ENCODE peak calls at places on chromosomes 5 and 9, in four cellular contexts. One of them, this sample, is unnamed. For H3K36me3, the result is how much of the 10 kb centered on the place peaks cover.

GRCh38 chr9:118570076-118570475 is 799.2 kb downstream of the BRINP1 start:
- DNase-seq in heart right ventricle: no peak
- DNase-seq in keratinocyte: no peak
- DNase-seq in mucosa of descending colon: no peak
- DNase-seq in this sample: no peak

GRCh38 chr5:74123928-74124327 is 497.9 kb downstream of the ARHGEF28 start:
- DNase-seq in keratinocyte: no peak
- DNase-seq in mucosa of descending colon: no peak
- DNase-seq in heart right ventricle: no peak
- DNase-seq in this sample: no peak

GRCh38 chr9:83920469-83920941 is 727 bp downstream of the KIF27 start:
- DNase-seq in keratinocyte: no peak
- DNase-seq in heart right ventricle: no peak
- DNase-seq in mucosa of descending colon: no peak
- DNase-seq in this sample: no peak

GRCh38 chr5:67104859-67105258 is 91.7 kb downstream of the CD180 start:
- DNase-seq in heart right ventricle: no peak
- DNase-seq in mucosa of descending colon: no peak
- DNase-seq in keratinocyte: no peak
- DNase-seq in this sample: no peak

GRCh38 chr5:91225848-91226686 is 157.1 kb downstream of the ARRDC3 start:
- DNase-seq in keratinocyte: no peak
- DNase-seq in heart right ventricle: no peak
- DNase-seq in mucosa of descending colon: no peak
- DNase-seq in this sample: no peak

GRCh38 chr9:33861917-33862453 is 45.0 kb downstream of the UBE2R2 start:
- DNase-seq in keratinocyte: no peak
- DNase-seq in mucosa of descending colon: peak
- DNase-seq in heart right ventricle: no peak
- DNase-seq in this sample: no peak

GRCh38 chr9:129866373-129867137 is 31.3 kb downstream of the USP20 start:
- DNase-seq in keratinocyte: no peak
- DNase-seq in heart right ventricle: no peak
- DNase-seq in mucosa of descending colon: no peak
- DNase-seq in this sample: no peak

GRCh38 chr5:66596791-66597757 is 881 bp downstream of the MAST4 start:
- DNase-seq in mucosa of descending colon: peak
- DNase-seq in keratinocyte: no peak
- DNase-seq in heart right ventricle: peak
- DNase-seq in this sample: no peak

GRCh38 chr9:89349607-89350006 is 31.3 kb downstream of the SECISBP2 start:
- DNase-seq in heart right ventricle: no peak
- DNase-seq in keratinocyte: no peak
- DNase-seq in mucosa of descending colon: no peak
- DNase-seq in this sample: no peak

GRCh38 chr9:135864447-135865049 is 42.8 kb downstream of the CAMSAP1 start:
- DNase-seq in keratinocyte: no peak
- DNase-seq in mucosa of descending colon: no peak
- DNase-seq in heart right ventricle: peak
- DNase-seq in this sample: no peak

GRCh38 chr9:107213561-107214028 is 69.5 kb upstream of the RAD23B start:
- DNase-seq in keratinocyte: peak
- DNase-seq in heart right ventricle: no peak
- DNase-seq in mucosa of descending colon: no peak
- DNase-seq in this sample: peak

GRCh38 chr5:150217041-150217440 is 27.2 kb downstream of the SLC6A7 start:
- DNase-seq in mucosa of descending colon: no peak
- DNase-seq in keratinocyte: no peak
- DNase-seq in heart right ventricle: no peak
- DNase-seq in this sample: no peak

GRCh38 chr9:112174223-112174964 is 703 bp downstream of the SUSD1 start:
- DNase-seq in mucosa of descending colon: peak
- DNase-seq in heart right ventricle: peak
- DNase-seq in keratinocyte: no peak
- DNase-seq in this sample: no peak

GRCh38 chr5:125317546-125317995 is 571.1 kb upstream of the ZNF608 start:
- DNase-seq in keratinocyte: no peak
- DNase-seq in mucosa of descending colon: no peak
- DNase-seq in heart right ventricle: no peak
- DNase-seq in this sample: no peak

GRCh38 chr9:36276254-36276653 is 18.0 kb upstream of the GNE start:
- DNase-seq in mucosa of descending colon: no peak
- DNase-seq in keratinocyte: no peak
- DNase-seq in heart right ventricle: no peak
- DNase-seq in this sample: no peak

GRCh38 chr9:93675336-93676150 is 99.2 kb downstream of the PHF2 start:
- DNase-seq in keratinocyte: no peak
- DNase-seq in mucosa of descending colon: peak
- DNase-seq in heart right ventricle: no peak
- DNase-seq in this sample: no peak

GRCh38 chr5:179509239-179509638 is 41.1 kb upstream of the RUFY1 start:
- DNase-seq in mucosa of descending colon: no peak
- DNase-seq in keratinocyte: no peak
- DNase-seq in heart right ventricle: no peak
- DNase-seq in this sample: no peak

GRCh38 chr5:58090704-58091103 is 369.2 kb downstream of the PLK2 start:
- DNase-seq in heart right ventricle: no peak
- DNase-seq in keratinocyte: no peak
- DNase-seq in mucosa of descending colon: no peak
- DNase-seq in this sample: no peak

GRCh38 chr5:139251695-139252288 is 41.7 kb upstream of the MATR3 start:
- DNase-seq in mucosa of descending colon: no peak
- DNase-seq in heart right ventricle: no peak
- DNase-seq in keratinocyte: no peak
- DNase-seq in this sample: no peak

GRCh38 chr5:39498247-39498952 is 73.6 kb upstream of the DAB2 start:
- DNase-seq in keratinocyte: no peak
- DNase-seq in mucosa of descending colon: no peak
- DNase-seq in heart right ventricle: no peak
- DNase-seq in this sample: no peak

GRCh38 chr9:96884443-96884842 is 30.1 kb upstream of the ZNF782 start:
- DNase-seq in keratinocyte: peak
- DNase-seq in mucosa of descending colon: no peak
- DNase-seq in heart right ventricle: no peak
- DNase-seq in this sample: peak

GRCh38 chr5:137624786-137625349 is 111.0 kb downstream of the KLHL3 start:
- DNase-seq in heart right ventricle: peak
- DNase-seq in keratinocyte: no peak
- DNase-seq in mucosa of descending colon: no peak
- DNase-seq in this sample: no peak
- H3K4me3 ChIP-seq in heart right ventricle: no peak
- H3K4me3 ChIP-seq in keratinocyte: no peak
- H3K4me3 ChIP-seq in mucosa of descending colon: no peak
- H3K4me3 ChIP-seq in this sample: no peak

GRCh38 chr9:120524852-120525251 is 55.1 kb downstream of the CDK5RAP2 start:
- DNase-seq in mucosa of descending colon: no peak
- DNase-seq in heart right ventricle: no peak
- DNase-seq in keratinocyte: no peak
- DNase-seq in this sample: no peak

GRCh38 chr9:120526493-120526892 is 53.5 kb downstream of the CDK5RAP2 start:
- DNase-seq in mucosa of descending colon: no peak
- DNase-seq in heart right ventricle: no peak
- DNase-seq in keratinocyte: no peak
- DNase-seq in this sample: no peak

GRCh38 chr9:120522032-120522431 is 57.9 kb downstream of the CDK5RAP2 start:
- DNase-seq in keratinocyte: no peak
- DNase-seq in mucosa of descending colon: no peak
- DNase-seq in heart right ventricle: no peak
- DNase-seq in this sample: no peak

GRCh38 chr9:120522558-120522957 is 57.4 kb downstream of the CDK5RAP2 start:
- DNase-seq in keratinocyte: no peak
- DNase-seq in mucosa of descending colon: no peak
- DNase-seq in heart right ventricle: no peak
- DNase-seq in this sample: no peak

DNA sequence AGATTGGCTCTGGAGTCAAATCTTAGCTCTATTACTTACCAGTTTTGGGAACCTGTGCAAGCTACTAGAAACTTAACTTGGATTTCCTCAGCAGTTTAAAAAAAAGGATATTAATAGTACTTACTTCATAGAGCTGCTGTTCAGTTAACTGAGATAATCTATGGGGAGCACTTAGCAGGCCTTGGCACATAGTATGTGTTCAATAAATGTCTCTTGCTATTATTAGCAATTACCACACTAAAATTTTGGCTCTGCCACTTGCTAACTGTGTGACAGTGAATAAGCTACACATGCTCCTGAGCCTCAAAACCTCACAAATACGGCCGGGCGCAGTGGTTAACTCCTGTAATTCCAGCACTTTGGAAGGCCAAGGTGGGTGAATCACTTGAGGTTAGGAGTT is 55.9 kb downstream of the CDK5RAP2 start:
- DNase-seq in heart right ventricle: no peak
- DNase-seq in mucosa of descending colon: no peak
- DNase-seq in keratinocyte: no peak
- DNase-seq in this sample: no peak
- H3K36me3 ChIP-seq in heart right ventricle: half or more
- H3K36me3 ChIP-seq in mucosa of descending colon: under half
- H3K36me3 ChIP-seq in keratinocyte: under half
- H3K36me3 ChIP-seq in this sample: under half

DNA sequence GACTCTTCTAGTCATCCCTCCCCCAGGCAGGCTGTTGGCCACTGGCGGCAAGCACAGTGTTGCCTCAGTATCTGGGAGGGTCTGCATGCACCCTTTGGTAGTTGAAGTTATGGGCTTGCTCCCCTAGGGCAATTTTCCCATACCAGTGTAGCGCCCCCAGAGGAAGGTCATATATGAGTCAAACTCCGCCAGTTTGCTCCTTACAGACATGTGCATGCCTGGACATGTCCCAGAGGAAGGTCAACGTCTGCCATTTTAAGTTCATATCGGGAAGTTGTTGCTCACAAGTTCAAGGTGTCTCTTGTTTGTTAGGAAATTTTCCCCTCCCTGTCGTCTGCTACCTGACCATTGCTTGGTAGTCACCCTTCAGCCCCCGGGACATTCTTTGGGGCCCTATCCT is 51.3 kb upstream of the MROH2B start:
- DNase-seq in keratinocyte: no peak
- DNase-seq in heart right ventricle: no peak
- DNase-seq in mucosa of descending colon: no peak
- DNase-seq in this sample: no peak
- TF ChIP-seq CTCF in keratinocyte: no peak
- TF ChIP-seq CTCF in heart right ventricle: no peak
- TF ChIP-seq CTCF in mucosa of descending colon: no peak
- TF ChIP-seq CTCF in this sample: no peak

DNA sequence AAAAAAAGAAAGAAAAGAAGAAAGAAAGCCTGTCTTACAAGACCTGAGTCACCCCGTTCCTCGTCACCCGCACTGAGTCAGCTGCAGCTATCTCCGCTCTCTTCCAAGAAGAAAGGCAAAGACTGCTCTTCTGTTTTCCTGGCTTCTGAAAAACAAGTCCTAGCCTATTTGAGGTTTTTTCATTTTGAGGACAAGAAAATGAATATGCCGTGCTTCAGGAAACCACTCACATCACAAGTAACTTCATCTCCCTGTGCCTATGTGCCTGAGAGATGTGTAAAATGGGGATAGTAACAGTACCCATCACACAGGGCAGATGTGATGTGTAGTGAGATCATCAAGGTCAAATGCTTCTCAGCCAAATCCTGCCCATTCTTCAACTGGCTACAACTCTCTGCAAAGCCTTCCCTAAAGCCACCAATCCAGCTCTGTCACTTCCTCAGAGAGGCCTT is 78.4 kb downstream of the GLDC start:
- DNase-seq in keratinocyte: peak
- DNase-seq in mucosa of descending colon: no peak
- DNase-seq in heart right ventricle: no peak
- DNase-seq in this sample: peak
- H3K4me3 ChIP-seq in keratinocyte: peak
- H3K4me3 ChIP-seq in mucosa of descending colon: no peak
- H3K4me3 ChIP-seq in heart right ventricle: no peak
- H3K4me3 ChIP-seq in this sample: no peak

DNA sequence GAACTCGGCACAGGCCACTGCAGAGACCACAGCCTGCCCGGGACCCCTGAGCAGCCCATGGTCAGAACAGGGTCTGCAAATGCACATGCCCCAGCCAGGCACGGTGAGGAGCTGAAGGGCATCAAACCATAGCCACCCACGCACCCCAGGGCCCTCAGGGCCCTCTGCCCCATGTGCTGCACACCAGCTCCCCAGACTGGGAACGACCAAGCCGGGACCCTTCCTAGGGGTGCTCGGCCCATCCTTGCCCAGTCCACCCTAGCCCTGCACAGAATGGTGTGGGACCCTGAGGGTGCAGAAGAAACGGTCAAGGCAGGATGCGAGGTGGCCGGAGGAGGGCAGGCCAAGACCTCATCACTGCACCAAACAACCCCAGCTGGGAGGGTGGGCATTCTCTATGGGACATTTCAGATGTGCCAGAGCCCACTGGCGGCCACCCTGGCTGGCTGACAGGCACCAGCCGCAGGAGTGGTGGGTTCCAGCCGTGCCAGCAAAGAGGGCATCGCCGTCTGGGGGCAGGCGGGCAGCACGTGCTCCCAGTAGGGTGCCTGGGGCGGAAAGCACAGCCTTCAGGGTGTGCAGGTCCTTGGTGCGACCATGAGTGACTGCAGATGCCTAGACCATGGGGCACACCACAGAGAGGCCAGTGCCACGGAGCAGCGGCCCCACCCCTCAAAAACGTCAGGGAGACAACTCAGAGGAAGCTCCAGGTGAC is 16.4 kb downstream of the SLC12A7 start:
- DNase-seq in mucosa of descending colon: no peak
- DNase-seq in keratinocyte: no peak
- DNase-seq in heart right ventricle: no peak
- DNase-seq in this sample: no peak
- H3K36me3 ChIP-seq in mucosa of descending colon: under half
- H3K36me3 ChIP-seq in keratinocyte: under half
- H3K36me3 ChIP-seq in heart right ventricle: half or more
- H3K36me3 ChIP-seq in this sample: under half

GRCh38 chr9:95085861-95086563 is 231.5 kb downstream of the FANCC start:
- DNase-seq in mucosa of descending colon: peak
- DNase-seq in keratinocyte: no peak
- DNase-seq in heart right ventricle: peak
- DNase-seq in this sample: no peak

GRCh38 chr9:95086564-95086955 is 230.9 kb downstream of the FANCC start:
- DNase-seq in mucosa of descending colon: no peak
- DNase-seq in keratinocyte: no peak
- DNase-seq in heart right ventricle: no peak
- DNase-seq in this sample: no peak

GRCh38 chr9:95089257-95089873 is 228.1 kb downstream of the FANCC start:
- DNase-seq in mucosa of descending colon: no peak
- DNase-seq in keratinocyte: no peak
- DNase-seq in heart right ventricle: no peak
- DNase-seq in this sample: no peak

GRCh38 chr9:95088421-95089161 is 228.9 kb downstream of the FANCC start:
- DNase-seq in heart right ventricle: no peak
- DNase-seq in keratinocyte: no peak
- DNase-seq in mucosa of descending colon: no peak
- DNase-seq in this sample: no peak

GRCh38 chr9:95087659-95088242 is 229.8 kb downstream of the FANCC start:
- DNase-seq in mucosa of descending colon: peak
- DNase-seq in heart right ventricle: no peak
- DNase-seq in keratinocyte: peak
- DNase-seq in this sample: no peak
- TF ChIP-seq CTCF in mucosa of descending colon: no peak
- TF ChIP-seq CTCF in heart right ventricle: no peak
- TF ChIP-seq CTCF in keratinocyte: peak
- TF ChIP-seq CTCF in this sample: peak

GRCh38 chr5:170301901-170302728 is 4.5 kb upstream of the LCP2 start:
- DNase-seq in heart right ventricle: no peak
- DNase-seq in mucosa of descending colon: no peak
- DNase-seq in keratinocyte: no peak
- DNase-seq in this sample: no peak
- H3K4me3 ChIP-seq in heart right ventricle: no peak
- H3K4me3 ChIP-seq in mucosa of descending colon: no peak
- H3K4me3 ChIP-seq in keratinocyte: no peak
- H3K4me3 ChIP-seq in this sample: no peak